ENCODE peak calls at places on chromosomes 11 and 22, in four cellular contexts. F is naive thymus-derived CD4-positive, alpha-beta T cell; D is endodermal cell; Z is gastrocnemius medialis. N is an unnamed sample. For H3K4me1 and H3K9me3, the result is how much of the 10 kb centered on the place peaks cover.

GRCh38 chr22:28983788-28984441 is 77.7 kb downstream of the C22orf31 start:
- DNase-seq in Z (no peak), F (no peak), D (peak), N (no peak)

GRCh38 chr22:30408388-30409101 is 11.7 kb downstream of the SEC14L2 start:
- DNase-seq in Z (no peak), D (no peak), F (no peak), N (no peak)

GRCh38 chr11:16239130-16240105 is 116.9 kb downstream of the SOX6 start:
- DNase-seq in D (no peak), F (no peak), Z (no peak), N (no peak)

GRCh38 chr11:120132645-120133185 is 5.2 kb downstream of the TRIM29 start:
- DNase-seq in F (no peak), Z (no peak), D (no peak), N (peak)

GRCh38 chr11:26741036-26741435 is 19.2 kb upstream of the SLC5A12 start:
- DNase-seq in Z (no peak), D (no peak), F (no peak), N (no peak)

GRCh38 chr11:57339305-57339704 is 1.2 kb downstream of the P2RX3 start:
- DNase-seq in D (no peak), Z (no peak), F (no peak), N (no peak)

GRCh38 chr11:28470180-28470579 is 362.0 kb downstream of the METTL15 start:
- DNase-seq in Z (no peak), D (no peak), F (no peak), N (no peak)

GRCh38 chr11:28346209-28346608 is 238.0 kb downstream of the METTL15 start:
- DNase-seq in F (no peak), D (no peak), Z (no peak), N (no peak)

GRCh38 chr11:126345759-126346585 is 9.5 kb upstream of the ST3GAL4 start:
- DNase-seq in Z (no peak), D (peak), F (no peak), N (no peak)

GRCh38 chr11:20966489-20966888 is 297.1 kb downstream of the NELL1 start:
- DNase-seq in Z (no peak), F (no peak), D (peak), N (no peak)

GRCh38 chr11:73875840-73876239 is 806 bp downstream of the COA4 start:
- DNase-seq in F (no peak), Z (no peak), D (peak), N (peak)

GRCh38 chr11:117908261-117908895 is 20.8 kb downstream of the TMPRSS13 start:
- DNase-seq in D (peak), F (no peak), Z (no peak), N (no peak)

GRCh38 chr11:34647131-34647530 is 26.2 kb downstream of the EHF start:
- DNase-seq in Z (no peak), D (no peak), F (no peak), N (no peak)

GRCh38 chr11:104051806-104052205 is 15.4 kb downstream of the DDI1 start:
- DNase-seq in Z (no peak), D (no peak), F (no peak), N (no peak)

GRCh38 chr11:20207781-20208621 is 47.7 kb upstream of the DBX1 start:
- DNase-seq in F (no peak), Z (no peak), D (peak), N (no peak)

GRCh38 chr11:119671561-119672015 is 57.4 kb downstream of the NECTIN1 start:
- DNase-seq in D (no peak), Z (no peak), F (no peak), N (no peak)

GRCh38 chr11:75347781-75348613 is 3.5 kb downstream of the ARRB1 start:
- DNase-seq in F (no peak), D (no peak), Z (no peak), N (peak)

GRCh38 chr22:37313376-37314314 is 31.3 kb downstream of the CYTH4 start:
- DNase-seq in F (no peak), Z (no peak), D (no peak), N (no peak)
- H3K4me1 ChIP-seq in F (under half), Z (under half), D (under half), N (under half)

GRCh38 chr11:134751161-134751560 is 339.1 kb upstream of the B3GAT1 start:
- DNase-seq in Z (no peak), D (peak), F (no peak), N (no peak)
- H3K9me3 ChIP-seq in Z (under half), D (under half), F (under half), N (under half)

DNA sequence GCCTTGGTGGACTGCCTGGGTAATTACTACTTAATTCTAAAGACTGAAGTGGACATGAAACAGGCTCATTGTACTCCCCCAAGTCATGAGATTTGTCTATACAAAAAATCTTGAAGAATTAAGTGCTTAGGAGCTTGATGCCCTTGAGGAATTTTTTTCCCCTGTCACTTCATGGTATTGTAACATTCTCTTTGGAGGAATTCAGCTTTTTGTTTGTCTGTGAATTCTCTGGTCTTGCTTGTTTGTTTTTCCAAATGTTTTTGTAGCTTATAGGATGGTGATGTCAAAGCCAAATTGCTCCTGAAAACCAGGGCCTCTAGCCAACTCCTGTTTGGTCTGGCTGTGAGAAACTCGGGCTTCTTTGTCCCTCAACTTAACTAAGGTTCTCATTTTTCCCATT is 66.8 kb downstream of the AMOTL1 start:
- DNase-seq in F (no peak), Z (no peak), D (no peak), N (peak)
- H3K4me3 ChIP-seq in F (no peak), Z (no peak), D (no peak), N (no peak)

GRCh38 chr22:42857845-42858481 is 890 bp upstream of the ARFGAP3 start:
- DNase-seq in Z (peak), D (no peak), F (no peak), N (no peak)

GRCh38 chr22:42856865-42857704 is at the start of gene ARFGAP3:
- DNase-seq in F (peak), Z (peak), D (peak), N (peak)

GRCh38 chr22:42855211-42855610 is 1.9 kb downstream of the ARFGAP3 start:
- DNase-seq in D (no peak), Z (no peak), F (no peak), N (no peak)

GRCh38 chr22:42855726-42856125 is 1.3 kb downstream of the ARFGAP3 start:
- DNase-seq in F (no peak), D (no peak), Z (no peak), N (no peak)

GRCh38 chr22:42856179-42856864 is 751 bp downstream of the ARFGAP3 start:
- DNase-seq in D (no peak), Z (peak), F (peak), N (peak)
- H3K4me1 ChIP-seq in D (under half), Z (under half), F (under half), N (under half)

DNA sequence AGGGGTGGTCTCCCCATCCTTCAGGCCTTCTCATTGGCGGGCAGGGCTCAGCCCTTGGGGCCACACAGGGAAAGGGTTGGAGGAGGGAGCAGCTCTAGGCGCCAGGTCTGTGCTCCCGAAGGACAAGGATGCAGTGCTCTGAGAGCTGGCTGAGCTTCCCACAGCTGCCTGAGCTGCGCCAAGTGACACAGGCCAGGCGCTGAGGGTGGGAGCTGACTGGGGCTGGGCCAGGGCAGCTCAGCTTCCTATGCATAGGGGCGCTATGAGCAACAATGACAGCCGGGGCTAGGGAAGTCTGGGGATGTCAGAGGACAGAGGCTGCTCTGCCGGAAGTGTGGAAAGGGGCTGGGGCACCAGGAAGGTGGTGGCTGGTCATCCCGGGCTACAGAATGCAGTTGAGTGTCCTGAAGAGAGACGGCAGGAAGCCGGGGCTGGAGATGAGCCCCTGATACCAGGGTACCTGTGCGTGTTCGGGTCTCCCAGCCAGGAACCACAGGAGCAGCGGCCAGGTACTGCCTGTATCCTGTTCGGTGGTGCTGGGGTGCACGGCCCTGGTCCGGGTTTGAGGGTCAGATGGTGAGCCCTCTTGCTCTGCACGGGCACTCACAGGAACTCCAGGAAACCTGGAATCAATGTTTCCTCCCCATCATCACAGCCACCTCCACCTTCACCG is 253.0 kb upstream of the B3GAT1 start:
- DNase-seq in Z (no peak), F (no peak), D (peak), N (no peak)
- H3K9me3 ChIP-seq in Z (under half), F (under half), D (under half), N (under half)

GRCh38 chr22:40534379-40535188 is 101.9 kb downstream of the MRTFA start:
- DNase-seq in D (peak), Z (no peak), F (no peak), N (no peak)

GRCh38 chr22:40535189-40535512 is 101.4 kb downstream of the MRTFA start:
- DNase-seq in Z (no peak), F (no peak), D (no peak), N (no peak)

GRCh38 chr22:40531951-40532900 is 104.3 kb downstream of the MRTFA start:
- DNase-seq in Z (no peak), D (no peak), F (no peak), N (no peak)

GRCh38 chr22:40535642-40536041 is 100.9 kb downstream of the MRTFA start:
- DNase-seq in D (no peak), Z (no peak), F (no peak), N (no peak)

GRCh38 chr22:40533712-40534378 is 102.7 kb downstream of the MRTFA start:
- DNase-seq in D (no peak), Z (no peak), F (no peak), N (peak)
- H3K4me3 ChIP-seq in D (peak), Z (peak), F (peak), N (no peak)

GRCh38 chr11:96238563-96239166 is 104.3 kb downstream of the MAML2 start:
- DNase-seq in D (no peak), Z (no peak), F (no peak), N (no peak)

GRCh38 chr11:96242971-96243647 is 99.9 kb downstream of the MAML2 start:
- DNase-seq in Z (peak), F (peak), D (peak), N (peak)

GRCh38 chr11:96242191-96242845 is 100.7 kb downstream of the MAML2 start:
- DNase-seq in F (no peak), D (no peak), Z (no peak), N (no peak)

GRCh38 chr11:96237759-96238158 is 105.2 kb downstream of the MAML2 start:
- DNase-seq in Z (no peak), D (no peak), F (no peak), N (no peak)

DNA sequence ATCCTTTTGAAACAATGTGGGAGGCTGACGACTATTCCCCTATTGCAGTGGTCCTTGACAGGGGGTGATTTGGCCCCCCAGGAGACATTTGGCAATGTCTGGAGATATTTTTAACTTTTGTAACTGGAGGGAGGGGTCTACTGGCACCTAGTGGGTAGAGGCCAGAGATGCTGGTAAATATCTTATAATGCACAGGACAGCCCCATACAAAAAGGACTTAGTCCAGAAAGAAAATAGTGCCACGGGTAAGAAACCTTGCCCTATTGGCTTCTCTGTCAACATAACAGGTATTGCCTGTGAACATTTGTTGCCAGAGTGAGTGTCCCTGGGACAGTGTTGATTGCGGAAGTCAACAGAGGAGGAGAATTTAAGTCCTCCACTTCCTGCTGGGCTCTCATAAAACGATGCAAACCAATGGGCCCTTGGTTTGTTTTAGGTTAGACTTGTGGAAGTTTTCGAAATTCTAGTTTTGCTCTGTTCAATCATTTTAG is 101.6 kb downstream of the MAML2 start:
- DNase-seq in F (no peak), D (peak), Z (no peak), N (no peak)
- H3K4me1 ChIP-seq in F (under half), D (under half), Z (under half), N (half or more)